ENCODE peak calls at places on chromosome 4, in five cellular contexts. One of them, this sample, is unnamed.

GRCh38 chr4:152094851-152095700 is 334.3 kb upstream of the GATB start:
- DNase-seq in GM19239: no peak
- DNase-seq in progenitor cell of endocrine pancreas: no peak
- DNase-seq in pulmonary artery endothelial cell: no peak
- DNase-seq in MV-4-11: no peak
- DNase-seq in this sample: no peak

GRCh38 chr4:158604369-158604768 is 67.3 kb downstream of the C4orf46 start:
- DNase-seq in GM19239: no peak
- DNase-seq in progenitor cell of endocrine pancreas: no peak
- DNase-seq in pulmonary artery endothelial cell: no peak
- DNase-seq in MV-4-11: no peak
- DNase-seq in this sample: no peak

GRCh38 chr4:1515763-1516162 is 109.5 kb upstream of the NKX1-1 start:
- DNase-seq in GM19239: no peak
- DNase-seq in progenitor cell of endocrine pancreas: no peak
- DNase-seq in pulmonary artery endothelial cell: no peak
- DNase-seq in MV-4-11: no peak
- DNase-seq in this sample: no peak

GRCh38 chr4:95155759-95156451 is 392.9 kb downstream of the UNC5C start:
- DNase-seq in GM19239: peak; percentile 16
- DNase-seq in progenitor cell of endocrine pancreas: no peak
- DNase-seq in pulmonary artery endothelial cell: no peak
- DNase-seq in MV-4-11: peak; percentile 53
- DNase-seq in this sample: no peak

GRCh38 chr4:139619644-139620043 is 46.0 kb upstream of the MGST2 start:
- DNase-seq in GM19239: no peak
- DNase-seq in progenitor cell of endocrine pancreas: no peak
- DNase-seq in pulmonary artery endothelial cell: no peak
- DNase-seq in MV-4-11: peak; percentile 45
- DNase-seq in this sample: no peak

GRCh38 chr4:121360496-121360895 is 20.3 kb downstream of the QRFPR start:
- DNase-seq in GM19239: no peak
- DNase-seq in progenitor cell of endocrine pancreas: no peak
- DNase-seq in pulmonary artery endothelial cell: no peak
- DNase-seq in MV-4-11: no peak
- DNase-seq in this sample: no peak

GRCh38 chr4:173507471-173508385 is 22.3 kb downstream of the HAND2 start:
- DNase-seq in GM19239: no peak
- DNase-seq in progenitor cell of endocrine pancreas: peak; percentile 9
- DNase-seq in pulmonary artery endothelial cell: no peak
- DNase-seq in MV-4-11: no peak
- DNase-seq in this sample: no peak

GRCh38 chr4:25449270-25449669 is 72.2 kb downstream of the ANAPC4 start:
- DNase-seq in GM19239: no peak
- DNase-seq in progenitor cell of endocrine pancreas: no peak
- DNase-seq in pulmonary artery endothelial cell: no peak
- DNase-seq in MV-4-11: no peak
- DNase-seq in this sample: no peak

GRCh38 chr4:118729287-118730286 is 44.4 kb downstream of the METTL14 start:
- DNase-seq in GM19239: no peak
- DNase-seq in progenitor cell of endocrine pancreas: no peak
- DNase-seq in pulmonary artery endothelial cell: no peak
- DNase-seq in MV-4-11: no peak
- DNase-seq in this sample: no peak

GRCh38 chr4:62644372-62644771 is 1444.2 kb downstream of the ADGRL3 start:
- DNase-seq in GM19239: no peak
- DNase-seq in progenitor cell of endocrine pancreas: no peak
- DNase-seq in pulmonary artery endothelial cell: no peak
- DNase-seq in MV-4-11: peak; percentile 31
- DNase-seq in this sample: no peak

GRCh38 chr4:77819409-77819835 is 254 bp upstream of the CNOT6L start:
- DNase-seq in GM19239: no peak
- DNase-seq in progenitor cell of endocrine pancreas: peak; percentile 24
- DNase-seq in pulmonary artery endothelial cell: no peak
- DNase-seq in MV-4-11: no peak
- DNase-seq in this sample: no peak

GRCh38 chr4:52173470-52174055 is 122.5 kb downstream of the SPATA18 start:
- DNase-seq in GM19239: no peak
- DNase-seq in progenitor cell of endocrine pancreas: no peak
- DNase-seq in pulmonary artery endothelial cell: peak; percentile 39
- DNase-seq in MV-4-11: peak; percentile 20
- DNase-seq in this sample: no peak

GRCh38 chr4:145066063-145066501 is 31.9 kb downstream of the ANAPC10 start:
- DNase-seq in GM19239: no peak
- DNase-seq in progenitor cell of endocrine pancreas: no peak
- DNase-seq in pulmonary artery endothelial cell: no peak
- DNase-seq in MV-4-11: no peak
- DNase-seq in this sample: no peak

GRCh38 chr4:45455217-45455616 is 668.6 kb downstream of the GABRG1 start:
- DNase-seq in GM19239: no peak
- DNase-seq in progenitor cell of endocrine pancreas: no peak
- DNase-seq in pulmonary artery endothelial cell: no peak
- DNase-seq in MV-4-11: no peak
- DNase-seq in this sample: no peak

GRCh38 chr4:42205551-42205950 is 53.1 kb upstream of the BEND4 start:
- DNase-seq in GM19239: no peak
- DNase-seq in progenitor cell of endocrine pancreas: no peak
- DNase-seq in pulmonary artery endothelial cell: no peak
- DNase-seq in MV-4-11: no peak
- DNase-seq in this sample: no peak

GRCh38 chr4:97185233-97185632 is 958.0 kb downstream of the STPG2 start:
- DNase-seq in GM19239: no peak
- DNase-seq in progenitor cell of endocrine pancreas: no peak
- DNase-seq in pulmonary artery endothelial cell: no peak
- DNase-seq in MV-4-11: no peak
- DNase-seq in this sample: no peak

GRCh38 chr4:160129439-160129838 is 1026.6 kb downstream of the RAPGEF2 start:
- DNase-seq in GM19239: no peak
- DNase-seq in progenitor cell of endocrine pancreas: no peak
- DNase-seq in pulmonary artery endothelial cell: no peak
- DNase-seq in MV-4-11: no peak
- DNase-seq in this sample: no peak

GRCh38 chr4:103292959-103293358 is 94.8 kb upstream of the CENPE start:
- DNase-seq in GM19239: no peak
- DNase-seq in progenitor cell of endocrine pancreas: no peak
- DNase-seq in pulmonary artery endothelial cell: no peak
- DNase-seq in MV-4-11: no peak
- DNase-seq in this sample: no peak

GRCh38 chr4:128275351-128275750 is 12.3 kb downstream of the PGRMC2 start:
- DNase-seq in GM19239: no peak
- DNase-seq in progenitor cell of endocrine pancreas: no peak
- DNase-seq in pulmonary artery endothelial cell: no peak
- DNase-seq in MV-4-11: no peak
- DNase-seq in this sample: no peak

GRCh38 chr4:8131210-8131609 is 27.4 kb downstream of the ABLIM2 start:
- DNase-seq in GM19239: no peak
- DNase-seq in progenitor cell of endocrine pancreas: no peak
- DNase-seq in pulmonary artery endothelial cell: no peak
- DNase-seq in MV-4-11: no peak
- DNase-seq in this sample: no peak

GRCh38 chr4:6258741-6259140 is 10.9 kb upstream of the WFS1 start:
- DNase-seq in GM19239: no peak
- DNase-seq in progenitor cell of endocrine pancreas: no peak
- DNase-seq in pulmonary artery endothelial cell: no peak
- DNase-seq in MV-4-11: no peak
- DNase-seq in this sample: no peak

GRCh38 chr4:119103263-119103662 is 32.4 kb upstream of the MYOZ2 start:
- DNase-seq in GM19239: no peak
- DNase-seq in progenitor cell of endocrine pancreas: no peak
- DNase-seq in pulmonary artery endothelial cell: peak; percentile 94
- DNase-seq in MV-4-11: peak; percentile 97
- DNase-seq in this sample: peak; percentile 71

GRCh38 chr4:7415927-7416686 is 18.6 kb downstream of the PSAPL1 start:
- DNase-seq in GM19239: no peak
- DNase-seq in progenitor cell of endocrine pancreas: no peak
- DNase-seq in pulmonary artery endothelial cell: no peak
- DNase-seq in MV-4-11: no peak
- DNase-seq in this sample: no peak

GRCh38 chr4:165208741-165209388 is 1.5 kb downstream of the KLHL2 start:
- DNase-seq in GM19239: no peak
- DNase-seq in progenitor cell of endocrine pancreas: no peak
- DNase-seq in pulmonary artery endothelial cell: no peak
- DNase-seq in MV-4-11: no peak
- DNase-seq in this sample: no peak

GRCh38 chr4:186845137-186845842 is 121.6 kb upstream of the FAT1 start:
- DNase-seq in GM19239: no peak
- DNase-seq in progenitor cell of endocrine pancreas: no peak
- DNase-seq in pulmonary artery endothelial cell: no peak
- DNase-seq in MV-4-11: peak; percentile 91
- DNase-seq in this sample: peak; percentile 58

GRCh38 chr4:83370640-83370906 is 35.9 kb upstream of the HPSE start:
- DNase-seq in GM19239: no peak
- DNase-seq in progenitor cell of endocrine pancreas: no peak
- DNase-seq in pulmonary artery endothelial cell: no peak
- DNase-seq in MV-4-11: peak; percentile 75
- DNase-seq in this sample: no peak

GRCh38 chr4:23876418-23877089 is 13.3 kb downstream of the PPARGC1A start:
- DNase-seq in GM19239: no peak
- DNase-seq in progenitor cell of endocrine pancreas: no peak
- DNase-seq in pulmonary artery endothelial cell: no peak
- DNase-seq in MV-4-11: no peak
- DNase-seq in this sample: no peak

GRCh38 chr4:108029731-108030130 is 40.0 kb downstream of the HADH start:
- DNase-seq in GM19239: no peak
- DNase-seq in progenitor cell of endocrine pancreas: no peak
- DNase-seq in pulmonary artery endothelial cell: no peak
- DNase-seq in MV-4-11: no peak
- DNase-seq in this sample: no peak

GRCh38 chr4:120694973-120695372 is 227.6 kb downstream of the PRDM5 start:
- DNase-seq in GM19239: no peak
- DNase-seq in progenitor cell of endocrine pancreas: no peak
- DNase-seq in pulmonary artery endothelial cell: peak; percentile 43
- DNase-seq in MV-4-11: no peak
- DNase-seq in this sample: no peak

GRCh38 chr4:2295535-2296442 is 33.9 kb upstream of the MXD4 start:
- DNase-seq in GM19239: no peak
- DNase-seq in progenitor cell of endocrine pancreas: no peak
- DNase-seq in pulmonary artery endothelial cell: no peak
- DNase-seq in MV-4-11: peak; percentile 49
- DNase-seq in this sample: no peak

This sample was measured in Panc1.